ENCODE peak calls at places on chromosomes 5 and 9, in six cellular contexts. N, Z, B, R, J and K are unnamed samples.

GRCh38 chr5:53037141-53037859 is 48.1 kb downstream of the ITGA2 start:
- DNase-seq in B (no peak), N (no peak), R (peak; percentile 89), Z (no peak), J (no peak), K (no peak)

GRCh38 chr9:135480071-135480941 is 724 bp downstream of the PPP1R26 start:
- DNase-seq in J (peak; percentile 15), B (no peak), R (peak; percentile 37), N (peak; percentile 20), Z (no peak), K (peak; percentile 25)

GRCh38 chr5:167785896-167786295 is 505.5 kb upstream of the WWC1 start:
- DNase-seq in N (no peak), B (no peak), R (no peak), Z (no peak), J (no peak), K (no peak)

GRCh38 chr5:132446621-132447020 is 44.0 kb downstream of the IRF1 start:
- DNase-seq in J (no peak), N (no peak), Z (no peak), B (no peak), R (peak; percentile 78), K (no peak)

GRCh38 chr9:122827759-122828090 is 663 bp downstream of the PDCL start:
- DNase-seq in B (no peak), Z (no peak), R (peak; percentile 62), N (no peak), J (no peak), K (no peak)

GRCh38 chr5:15693036-15693728 is 193.2 kb downstream of the FBXL7 start:
- DNase-seq in N (no peak), R (no peak), B (no peak), Z (no peak), J (no peak), K (no peak)

GRCh38 chr5:139543423-139543991 is 17.6 kb upstream of the UBE2D2 start:
- DNase-seq in J (peak; percentile 45), Z (no peak), B (no peak), N (peak; percentile 27), R (peak; percentile 22), K (peak; percentile 83)

GRCh38 chr9:98902925-98903324 is 40.8 kb upstream of the COL15A1 start:
- DNase-seq in J (no peak), R (no peak), B (no peak), Z (no peak), N (no peak), K (no peak)

GRCh38 chr5:95838552-95838951 is 16.0 kb upstream of the GLRX start:
- DNase-seq in N (no peak), B (no peak), J (no peak), R (no peak), Z (no peak), K (no peak)

GRCh38 chr9:24590432-24590831 is 44.7 kb upstream of the IZUMO3 start:
- DNase-seq in R (peak; percentile 7), N (no peak), J (no peak), B (no peak), Z (no peak), K (no peak)

GRCh38 chr5:149724130-149724850 is 5.8 kb upstream of the PPARGC1B start:
- DNase-seq in N (no peak), R (no peak), Z (no peak), J (no peak), B (no peak), K (peak; percentile 83)

GRCh38 chr5:10724799-10725507 is 36.1 kb downstream of the DAP start:
- DNase-seq in R (peak; percentile 89), B (no peak), J (no peak), Z (no peak), N (peak; percentile 18), K (no peak)